ENCODE peak calls at places on chromosome 16, in five cellular contexts. M is adrenal gland, S is K562, I is tibial nerve, A is stomach. V is an unnamed sample. For H3K36me3, the result is how much of the 10 kb centered on the place peaks cover.

GRCh38 chr16:11835891-11836652 is 15.3 kb downstream of the RSL1D1 start:
- DNase-seq in I (no peak), S (no peak), A (no peak), M (no peak), V (no peak)

GRCh38 chr16:48321307-48322036 is 63.7 kb downstream of the SIAH1 start:
- DNase-seq in I (no peak), M (no peak), S (no peak), A (no peak), V (no peak)

GRCh38 chr16:2490190-2491105 is 15.5 kb downstream of the TBC1D24 start:
- DNase-seq in I (no peak), A (no peak), S (no peak), M (no peak), V (no peak)

GRCh38 chr16:67302882-67303434 is 23.6 kb downstream of the KCTD19 start:
- DNase-seq in A (no peak), M (no peak), S (peak), I (no peak), V (no peak)

GRCh38 chr16:81601008-81601428 is 156.4 kb downstream of the CMIP start:
- DNase-seq in A (no peak), M (peak), S (no peak), I (no peak), V (peak)

GRCh38 chr16:48560692-48561091 is 49.3 kb downstream of the N4BP1 start:
- DNase-seq in I (no peak), M (no peak), A (no peak), S (no peak), V (no peak)

GRCh38 chr16:25481636-25482035 is 210.1 kb upstream of the HS3ST4 start:
- DNase-seq in A (no peak), S (no peak), I (no peak), M (no peak), V (no peak)

GRCh38 chr16:23232806-23233205 is 50.3 kb downstream of the SCNN1G start:
- DNase-seq in I (no peak), A (no peak), S (no peak), M (no peak), V (no peak)

GRCh38 chr16:24013733-24014645 is 178.2 kb downstream of the PRKCB start:
- DNase-seq in M (no peak), A (peak), I (no peak), S (no peak), V (no peak)

GRCh38 chr16:50448522-50448921 is 79.7 kb upstream of the BRD7 start:
- DNase-seq in M (no peak), S (no peak), I (no peak), A (no peak), V (no peak)

GRCh38 chr16:72990571-72990970 is 57.4 kb downstream of the ZFHX3 start:
- DNase-seq in I (no peak), A (no peak), S (no peak), M (no peak), V (no peak)

GRCh38 chr16:15775209-15775608 is 81.6 kb downstream of the MYH11 start:
- DNase-seq in S (no peak), M (no peak), I (no peak), A (no peak), V (no peak)

GRCh38 chr16:12201863-12202262 is 225.3 kb downstream of the SNX29 start:
- DNase-seq in A (no peak), S (no peak), M (no peak), I (no peak), V (no peak)

GRCh38 chr16:9033125-9033830 is 58.2 kb upstream of the HAPSTR1 start:
- DNase-seq in A (peak), S (peak), I (no peak), M (peak), V (peak)

GRCh38 chr16:54197758-54198157 is 88.8 kb downstream of the IRX3 start:
- DNase-seq in M (no peak), A (no peak), S (no peak), I (no peak), V (no peak)

GRCh38 chr16:67666538-67667433 is at the start of the genes C16orf86 and ENKD1:
- DNase-seq in M (peak), S (peak), A (peak), I (peak), V (peak)

GRCh38 chr16:46736695-46737094 is 11.4 kb downstream of the MYLK3 start:
- DNase-seq in I (no peak), A (no peak), S (no peak), M (no peak), V (no peak)

GRCh38 chr16:17469011-17469741 is 1.6 kb downstream of the XYLT1 start:
- DNase-seq in A (no peak), I (no peak), S (no peak), M (peak), V (no peak)

DNA sequence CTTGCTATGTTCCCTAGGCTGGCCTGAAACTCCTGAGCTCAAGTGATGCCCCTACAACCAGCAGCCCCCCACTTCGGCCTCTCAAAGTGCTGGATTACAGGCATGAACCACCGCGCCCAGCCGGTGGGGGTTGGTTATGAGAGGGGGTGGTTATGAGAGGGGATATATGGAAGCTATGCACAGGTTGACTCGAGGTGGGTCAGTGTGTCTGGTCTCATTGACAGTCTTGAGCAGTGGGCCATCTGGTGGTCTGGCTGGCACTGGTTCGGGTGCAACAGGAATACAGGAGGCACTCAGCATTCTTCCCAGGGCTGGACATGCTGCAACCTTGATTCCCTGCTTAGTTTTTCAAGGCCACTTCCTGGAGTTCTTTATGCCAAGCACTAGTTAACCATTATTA is 5.6 kb upstream of the STX1B start:
- DNase-seq in M (no peak), I (no peak), S (no peak), A (no peak), V (no peak)
- TF ChIP-seq CTCF in M (no peak), I (no peak), S (peak), A (no peak), V (no peak)

DNA sequence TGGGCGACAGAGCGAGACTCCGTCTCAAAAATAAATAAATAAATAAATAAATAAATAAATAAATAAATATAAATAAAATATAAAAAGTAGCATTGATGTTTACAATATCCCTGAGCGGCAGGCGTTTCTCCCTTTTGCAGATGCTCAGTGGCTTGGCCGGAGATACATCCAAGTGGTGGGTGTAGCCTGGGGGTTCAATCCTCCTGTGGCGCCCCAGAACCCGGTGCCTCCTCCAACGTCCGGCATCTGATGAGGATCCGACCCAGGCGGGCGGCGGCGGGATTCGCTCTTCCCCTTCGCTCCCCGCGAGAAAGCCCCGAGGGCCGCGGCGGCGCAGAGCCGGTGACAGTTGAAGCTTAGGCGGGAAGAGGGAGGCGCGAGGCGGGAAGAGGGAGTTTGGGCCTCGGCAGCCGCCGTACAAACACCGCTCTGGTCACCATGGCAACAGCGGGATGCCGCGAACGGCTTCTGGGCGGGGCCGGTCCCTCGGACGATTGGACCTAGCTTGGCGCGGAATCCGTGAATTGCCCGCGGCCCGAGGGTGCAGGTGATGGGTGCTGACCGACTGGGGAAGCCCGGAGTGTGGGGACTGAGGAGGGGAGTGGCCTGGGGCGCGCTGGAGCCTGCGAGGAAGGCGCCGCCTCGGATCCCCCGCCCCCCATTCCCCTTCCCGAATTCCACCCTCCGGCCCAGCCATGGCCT is 12.7 kb upstream of the ALDOA start:
- DNase-seq in S (peak), M (peak), I (peak), A (peak), V (peak)
- TF ChIP-seq POLR2A in S (peak), M (no peak), I (no peak), A (no peak), V (peak)

DNA sequence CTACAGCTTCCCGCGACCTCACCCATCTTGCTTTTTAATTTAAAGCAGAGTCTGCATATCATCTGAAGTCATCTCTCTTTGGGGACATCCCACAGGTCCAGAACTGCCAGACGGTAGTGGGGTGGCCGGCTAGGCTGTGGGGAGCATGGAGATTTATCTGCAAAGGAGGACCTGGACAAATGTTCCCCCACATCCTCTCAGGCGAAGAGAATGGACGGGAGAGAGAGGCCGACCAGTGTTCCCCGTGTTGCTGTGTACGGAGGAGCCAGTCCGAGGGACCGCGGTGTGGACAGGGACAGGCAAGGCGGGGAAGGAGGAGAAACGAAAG is 663 bp upstream of the MT1M start:
- DNase-seq in M (no peak), I (no peak), A (no peak), S (no peak), V (no peak)
- H3K36me3 ChIP-seq in M (under half), I (under half), A (under half), S (under half), V (under half)

GRCh38 chr16:5604770-5605169 is 507.2 kb upstream of the EEF2KMT start:
- DNase-seq in M (no peak), I (no peak), S (no peak), A (no peak), V (no peak)
- TF ChIP-seq CTCF in M (no peak), I (no peak), S (peak), A (no peak), V (peak)

DNA sequence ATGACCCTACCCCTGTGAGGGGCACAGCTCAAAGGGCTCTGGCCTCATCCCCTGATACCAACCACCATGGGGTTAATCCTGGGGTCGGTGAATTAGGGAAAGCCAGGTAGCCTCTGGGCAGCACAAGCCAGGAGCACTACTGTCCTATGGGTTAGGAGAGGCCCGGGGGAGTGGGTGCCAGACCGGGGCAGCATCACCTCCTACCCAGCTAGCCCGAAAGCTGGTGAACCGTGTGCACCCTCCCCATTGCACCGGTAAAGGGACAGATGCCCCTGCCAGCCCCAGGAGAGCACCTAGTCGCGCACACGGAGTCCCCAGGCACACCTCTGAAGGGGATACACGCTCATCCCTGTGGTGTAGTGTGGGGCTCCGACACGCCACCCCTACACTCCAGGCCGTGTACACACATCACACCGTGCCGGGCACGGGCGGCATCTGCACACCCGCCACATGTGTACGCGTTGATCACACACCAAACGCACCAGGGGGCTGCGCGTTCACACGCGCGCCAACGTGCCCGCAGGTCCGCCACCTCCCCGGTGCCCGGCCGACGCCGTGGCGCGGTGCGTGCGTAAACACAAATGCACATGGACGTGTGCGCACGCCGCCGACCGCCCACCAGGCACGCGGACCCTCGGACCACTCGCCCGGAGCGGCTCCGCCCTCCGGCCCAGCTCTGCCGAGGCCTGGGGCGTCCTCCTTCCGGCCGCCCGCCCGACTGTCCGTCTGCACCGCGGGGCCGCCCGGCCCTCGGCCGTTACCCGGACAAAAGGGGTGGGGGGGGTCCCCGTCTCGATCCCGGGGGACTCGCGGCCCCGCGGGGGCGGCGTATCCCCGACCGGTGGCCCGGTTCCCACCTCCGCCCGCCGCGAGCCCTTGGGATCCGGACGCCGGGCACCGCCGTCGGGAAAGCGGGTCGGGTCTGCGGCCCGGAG is 785 bp downstream of the UBALD1 start:
- DNase-seq in I (no peak), M (peak), A (no peak), S (peak), V (no peak)
- TF ChIP-seq POLR2A in I (no peak), M (no peak), A (no peak), S (no peak), V (no peak)

GRCh38 chr16:57741660-57742191 is 6.2 kb downstream of the KATNB1 start:
- DNase-seq in I (no peak), S (no peak), M (no peak), A (no peak), V (no peak)

GRCh38 chr16:57740423-57741071 is 5.0 kb downstream of the KATNB1 start:
- DNase-seq in I (no peak), A (no peak), M (no peak), S (no peak), V (no peak)

GRCh38 chr16:57738844-57739243 is 3.3 kb downstream of the KATNB1 start:
- DNase-seq in S (no peak), A (no peak), M (no peak), I (no peak), V (no peak)

GRCh38 chr16:57742543-57742942 is 7.0 kb downstream of the KATNB1 start:
- DNase-seq in A (no peak), M (no peak), S (no peak), I (no peak), V (no peak)

GRCh38 chr16:57739756-57740422 is 4.3 kb downstream of the KATNB1 start:
- DNase-seq in A (no peak), I (no peak), M (no peak), S (no peak), V (no peak)
- H3K36me3 ChIP-seq in A (under half), I (under half), M (under half), S (under half), V (under half)

GRCh38 chr16:88671806-88672205 is 8.9 kb upstream of the MVD start:
- DNase-seq in A (no peak), I (no peak), M (no peak), S (no peak), V (no peak)

GRCh38 chr16:88676502-88677242 is 9.6 kb downstream of the SNAI3 start:
- DNase-seq in A (no peak), M (no peak), S (no peak), I (no peak), V (no peak)

GRCh38 chr16:88673685-88674398 is 11.0 kb upstream of the MVD start:
- DNase-seq in A (no peak), M (no peak), I (no peak), S (no peak), V (no peak)

GRCh38 chr16:88669986-88670385 is 7.1 kb upstream of the MVD start:
- DNase-seq in A (no peak), M (no peak), I (no peak), S (no peak), V (no peak)

DNA sequence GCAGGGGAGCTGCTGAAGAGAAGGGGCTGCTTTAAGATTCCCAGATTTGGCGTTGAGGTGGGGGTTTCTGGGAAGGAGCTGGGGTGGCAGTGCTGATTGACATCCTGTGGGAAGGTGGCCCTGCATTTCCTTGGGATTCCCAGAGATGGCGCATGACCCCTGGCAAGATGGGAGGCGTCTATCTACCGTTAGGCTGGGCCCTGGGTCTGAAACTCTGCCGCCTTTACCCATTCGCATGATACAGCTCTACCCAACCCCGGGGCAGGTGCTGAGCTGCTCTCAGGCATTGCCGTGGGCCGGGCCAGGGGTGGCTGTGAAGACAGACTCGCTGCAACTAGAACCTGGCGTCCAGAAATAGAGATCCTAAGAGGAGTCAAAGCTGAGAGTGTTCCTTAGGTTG is 9.9 kb upstream of the MVD start:
- DNase-seq in S (no peak), A (no peak), M (no peak), I (no peak), V (no peak)
- TF ChIP-seq CTCF in S (peak), A (no peak), M (no peak), I (no peak), V (no peak)

V was measured in prostate gland.